ENCODE peak calls at places on chromosomes 6 and 20, in four cellular contexts. B is BJ, T is astrocyte, J is heart left ventricle. W is an unnamed sample. For H3K27me3 and H3K36me3, the result is how much of the 10 kb centered on the place peaks cover.

GRCh38 chr6:53718597-53719460 is 53.3 kb upstream of the KLHL31 start:
- DNase-seq in B (no peak), T (peak), J (peak), W (peak)

GRCh38 chr6:100460650-100461204 is 4.0 kb downstream of the SIM1 start:
- DNase-seq in B (no peak), T (no peak), J (no peak), W (peak)

GRCh38 chr6:53524455-53524815 is 20.5 kb downstream of the GCLC start:
- DNase-seq in B (peak), T (peak), J (no peak), W (no peak)

GRCh38 chr6:39226606-39227300 is 2.5 kb downstream of the KCNK5 start:
- DNase-seq in B (no peak), T (no peak), J (no peak), W (peak)

GRCh38 chr6:4573958-4574481 is 202.2 kb upstream of the CDYL start:
- DNase-seq in B (no peak), T (peak), J (no peak), W (no peak)

GRCh38 chr6:45344900-45345299 is 16.8 kb downstream of the RUNX2 start:
- DNase-seq in B (no peak), T (no peak), J (no peak), W (no peak)

GRCh38 chr6:14401181-14401745 is 283.7 kb downstream of the CD83 start:
- DNase-seq in B (no peak), T (no peak), J (no peak), W (no peak)

GRCh38 chr6:130359736-130360135 is 6.1 kb upstream of the TMEM200A start:
- DNase-seq in B (no peak), T (no peak), J (no peak), W (no peak)

GRCh38 chr20:37356387-37356786 is 10.4 kb downstream of the SRC start:
- DNase-seq in B (no peak), T (no peak), J (peak), W (peak)

GRCh38 chr6:106511274-106512047 is 117.8 kb downstream of the RTN4IP1 start:
- DNase-seq in B (no peak), T (peak), J (no peak), W (peak)

GRCh38 chr6:153092082-153093013 is 38.7 kb downstream of the RGS17 start:
- DNase-seq in B (peak), T (peak), J (no peak), W (no peak)

GRCh38 chr6:148502083-148502772 is 159.6 kb downstream of the SASH1 start:
- DNase-seq in B (no peak), T (peak), J (no peak), W (no peak)

GRCh38 chr6:39923394-39923793 is 10.9 kb downstream of the MOCS1 start:
- DNase-seq in B (no peak), T (no peak), J (no peak), W (peak)

GRCh38 chr20:2804921-2805681 is 4.7 kb upstream of the CPXM1 start:
- DNase-seq in B (no peak), T (no peak), J (no peak), W (peak)

GRCh38 chr6:69783124-69783523 is 13.7 kb downstream of the LMBRD1 start:
- DNase-seq in B (no peak), T (no peak), J (no peak), W (no peak)

GRCh38 chr20:46715292-46715756 is 5.9 kb downstream of the SLC2A10 start:
- DNase-seq in B (peak), T (peak), J (no peak), W (peak)

GRCh38 chr6:2854394-2854982 is 12.8 kb upstream of the SERPINB1 start:
- DNase-seq in B (no peak), T (no peak), J (peak), W (no peak)

GRCh38 chr20:48329676-48330644 is 497.8 kb downstream of the PREX1 start:
- DNase-seq in B (no peak), T (peak), J (no peak), W (peak)

GRCh38 chr6:157059781-157060180 is 263.5 kb downstream of the TMEM242 start:
- DNase-seq in B (no peak), T (peak), J (no peak), W (no peak)

GRCh38 chr20:668050-668449 is 7.6 kb downstream of the SCRT2 start:
- DNase-seq in B (no peak), T (no peak), J (no peak), W (no peak)

GRCh38 chr6:55277628-55278003 is 49.7 kb upstream of the GFRAL start:
- DNase-seq in B (no peak), T (no peak), J (no peak), W (no peak)

GRCh38 chr6:84416043-84416657 is 188.7 kb upstream of the CEP162 start:
- DNase-seq in B (no peak), T (no peak), J (no peak), W (no peak)

GRCh38 chr20:41047975-41048305 is 19.3 kb downstream of the TOP1 start:
- DNase-seq in B (no peak), T (no peak), J (no peak), W (no peak)

GRCh38 chr20:41049451-41049850 is 20.8 kb downstream of the TOP1 start:
- DNase-seq in B (no peak), T (no peak), J (no peak), W (no peak)

GRCh38 chr20:41047279-41047974 is 18.8 kb downstream of the TOP1 start:
- DNase-seq in B (no peak), T (no peak), J (no peak), W (peak)

GRCh38 chr20:41050361-41051019 is 21.9 kb downstream of the TOP1 start:
- DNase-seq in B (peak), T (peak), J (no peak), W (no peak)

GRCh38 chr20:41048475-41049242 is 20.0 kb downstream of the TOP1 start:
- DNase-seq in B (no peak), T (no peak), J (no peak), W (no peak)
- H3K4me3 ChIP-seq in B (no peak), T (no peak), J (peak), W (no peak)

GRCh38 chr20:11919571-11919970 is 1.9 kb downstream of the BTBD3 start:
- DNase-seq in B (no peak), T (no peak), J (no peak), W (no peak)

GRCh38 chr20:11920083-11920482 is 2.4 kb downstream of the BTBD3 start:
- DNase-seq in B (no peak), T (no peak), J (no peak), W (no peak)

GRCh38 chr20:11917663-11918062 is at the start of gene BTBD3:
- DNase-seq in B (no peak), T (peak), J (peak), W (peak)

GRCh38 chr20:11918280-11918952 is 723 bp downstream of the BTBD3 start:
- DNase-seq in B (no peak), T (no peak), J (no peak), W (no peak)

DNA sequence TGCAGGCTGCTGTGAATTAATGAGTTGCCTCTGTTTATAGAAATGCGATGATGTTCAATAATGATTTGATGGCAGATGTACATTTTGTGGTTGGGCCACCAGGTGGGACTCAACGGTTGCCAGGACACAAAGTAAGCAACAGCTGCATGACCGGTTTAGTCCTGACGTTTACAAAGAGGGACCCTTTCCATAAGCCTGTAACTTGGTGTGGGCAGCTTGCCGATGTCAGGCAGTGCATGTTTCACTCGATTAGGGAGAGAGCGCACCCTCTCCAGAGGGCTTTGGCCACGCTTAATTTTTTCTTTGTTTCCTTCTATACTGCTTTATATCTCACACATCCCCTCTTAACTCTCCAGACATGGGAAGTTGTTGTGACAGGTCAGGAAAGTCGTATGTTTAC is 1.4 kb downstream of the BTBD3 start:
- DNase-seq in B (no peak), T (peak), J (peak), W (no peak)
- H3K27me3 ChIP-seq in B (under half), T (under half), J (under half), W (under half)

GRCh38 chr20:20037960-20038359 is 14.3 kb downstream of the CRNKL1 start:
- DNase-seq in B (peak), T (peak), J (no peak), W (no peak)

GRCh38 chr20:20031790-20032189 is 14.6 kb downstream of the NAA20 start:
- DNase-seq in B (no peak), T (no peak), J (no peak), W (no peak)

GRCh38 chr20:20038586-20038985 is 13.7 kb downstream of the CRNKL1 start:
- DNase-seq in B (no peak), T (no peak), J (no peak), W (no peak)

GRCh38 chr20:20036756-20037155 is 15.5 kb downstream of the CRNKL1 start:
- DNase-seq in B (no peak), T (no peak), J (no peak), W (no peak)

DNA sequence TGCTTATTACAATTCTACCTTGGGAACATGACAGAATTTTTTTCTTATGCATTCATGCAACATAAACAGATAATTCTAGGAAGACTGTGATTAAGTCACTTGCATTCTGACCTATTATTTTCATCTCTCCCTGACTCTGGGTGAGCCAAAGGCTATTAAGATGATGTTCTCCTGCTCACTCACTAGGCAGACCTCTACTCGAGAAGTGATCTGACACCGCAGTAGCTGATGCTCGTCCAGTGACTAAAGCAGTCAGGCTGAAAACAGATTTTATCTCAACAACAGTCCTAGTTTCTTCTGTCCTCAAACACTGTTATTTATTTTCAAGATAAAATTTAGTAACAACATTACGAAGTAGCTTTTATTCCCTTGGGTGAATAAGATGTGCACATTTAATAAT is 17.3 kb downstream of the NAA20 start:
- DNase-seq in B (no peak), T (no peak), J (no peak), W (no peak)
- H3K36me3 ChIP-seq in B (under half), T (half or more), J (under half), W (under half)

GRCh38 chr6:332671-333070 is 40.4 kb downstream of the DUSP22 start:
- DNase-seq in B (no peak), T (peak), J (no peak), W (no peak)

GRCh38 chr6:329888-330691 is 37.8 kb downstream of the DUSP22 start:
- DNase-seq in B (no peak), T (no peak), J (no peak), W (peak)

GRCh38 chr6:330948-331347 is 38.7 kb downstream of the DUSP22 start:
- DNase-seq in B (no peak), T (no peak), J (no peak), W (no peak)

GRCh38 chr6:333379-334002 is 41.2 kb downstream of the DUSP22 start:
- DNase-seq in B (no peak), T (no peak), J (no peak), W (no peak)

GRCh38 chr6:331622-332521 is 39.6 kb downstream of the DUSP22 start:
- DNase-seq in B (no peak), T (no peak), J (no peak), W (no peak)
- H3K4me3 ChIP-seq in B (no peak), T (no peak), J (no peak), W (no peak)

GRCh38 chr20:22338140-22338708 is 246.1 kb downstream of the FOXA2 start:
- DNase-seq in B (no peak), T (no peak), J (no peak), W (no peak)
- H3K27me3 ChIP-seq in B (under half), T (under half), J (under half), W (under half)

DNA sequence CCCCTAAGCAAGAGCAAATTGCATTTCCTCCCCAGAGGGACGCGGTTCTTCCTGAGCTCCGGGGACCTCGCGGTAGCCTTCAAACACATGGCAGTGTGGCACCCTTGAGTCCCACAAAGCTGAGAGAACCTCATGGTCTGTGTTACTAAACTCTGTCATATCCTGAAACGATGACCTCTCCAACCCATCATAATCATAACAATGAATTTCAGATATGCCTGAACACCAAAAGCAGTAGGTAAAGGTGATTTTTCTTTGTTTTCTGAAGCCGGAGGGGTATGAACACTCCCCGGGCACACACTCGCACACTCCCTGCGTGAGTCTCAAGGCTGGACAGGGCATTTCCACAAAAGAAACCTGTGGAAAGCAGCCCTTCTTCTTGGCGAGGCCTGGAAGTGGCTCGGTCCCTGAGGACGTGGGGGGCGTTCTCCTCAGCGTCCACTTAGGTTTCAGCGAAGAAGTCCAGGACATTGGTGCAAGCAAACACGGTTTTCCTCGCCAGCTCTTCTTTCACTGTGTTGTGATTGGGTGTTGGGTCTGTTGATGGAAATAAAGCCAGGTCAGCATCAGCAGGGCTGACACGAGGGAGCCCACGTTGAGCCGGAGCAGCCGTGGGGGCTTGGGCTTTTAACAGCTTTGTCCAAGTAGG is 183.4 kb downstream of the ERMARD start:
- DNase-seq in B (no peak), T (no peak), J (no peak), W (peak)
- H3K36me3 ChIP-seq in B (under half), T (under half), J (under half), W (under half)

DNA sequence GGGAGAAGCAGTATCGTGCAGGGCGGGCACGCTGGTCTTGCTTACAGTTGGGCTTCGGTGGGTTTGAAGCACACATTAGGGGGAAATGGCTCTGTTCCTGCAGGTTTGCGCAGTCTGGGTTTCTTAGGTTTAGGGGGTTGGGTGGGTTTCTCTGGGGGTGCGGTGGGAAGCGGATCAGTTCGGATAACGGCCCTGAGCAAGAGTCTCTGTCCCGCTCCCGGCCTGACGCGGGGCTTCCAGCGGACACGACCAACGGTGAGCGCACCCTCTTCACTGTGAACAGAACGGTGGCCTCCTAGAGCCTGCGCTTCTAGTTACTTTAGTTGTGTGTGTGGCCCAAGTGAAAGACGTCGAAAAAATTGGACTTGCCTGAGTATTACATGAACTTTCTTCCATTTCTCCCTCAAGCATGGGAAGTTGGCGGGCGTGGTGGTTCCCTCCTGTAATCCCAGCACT is 635 bp upstream of the ELOVL2 start:
- DNase-seq in B (no peak), T (no peak), J (no peak), W (no peak)
- H3K4me3 ChIP-seq in B (peak), T (peak), J (peak), W (peak)

DNA sequence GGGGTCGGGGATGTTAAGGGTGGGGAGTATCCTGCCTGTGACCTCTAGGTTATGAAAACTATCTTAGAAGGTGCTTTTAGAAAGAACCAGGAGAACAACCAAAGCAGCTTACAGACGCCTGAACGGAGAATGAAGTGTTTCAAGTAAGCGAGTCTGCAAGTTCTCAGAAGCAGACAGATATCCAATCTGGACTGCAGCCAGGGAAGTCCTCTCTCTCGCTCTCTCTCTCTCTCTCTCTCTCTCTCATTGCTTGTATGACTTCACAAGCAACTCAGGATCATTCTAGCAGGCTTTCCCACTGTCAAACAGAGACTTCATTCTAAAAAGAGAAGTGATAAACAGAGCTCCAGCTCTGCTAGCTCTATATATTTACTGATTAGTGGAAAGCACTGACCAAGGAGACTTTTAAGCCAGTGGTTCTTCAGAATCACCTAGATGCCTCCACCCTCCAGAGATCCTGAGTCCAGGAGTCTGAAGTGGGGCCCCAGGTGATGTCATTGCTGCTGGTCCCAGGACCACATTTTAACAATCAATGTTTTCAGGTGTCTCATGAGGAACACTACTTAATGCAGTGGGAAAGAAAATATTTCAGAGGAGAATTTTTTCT is 6.0 kb downstream of the TCF21 start:
- DNase-seq in B (no peak), T (no peak), J (no peak), W (no peak)
- H3K27me3 ChIP-seq in B (half or more), T (half or more), J (half or more), W (half or more)